ENCODE peak calls at places on chromosomes 5 and 9, in six cellular contexts. O is cardiac muscle cell; M is CD8-positive, alpha-beta memory T cell; I is esophagus squamous epithelium; G is right atrium auricular region; A is iPS DF 6.9. U is an unnamed sample. For H3K27me3 and H3K4me1, the result is how much of the 10 kb centered on the place peaks cover.

GRCh38 chr9:27227192-27227591 is 69.8 kb downstream of the EQTN start:
- DNase-seq in O (peak), M (no peak), I (no peak), G (no peak), A (no peak), U (no peak)

GRCh38 chr9:12666813-12667212 is 26.4 kb upstream of the TYRP1 start:
- DNase-seq in O (peak), M (no peak), I (no peak), G (no peak), A (peak), U (no peak)

GRCh38 chr9:1042466-1042865 is 7.7 kb upstream of the DMRT2 start:
- DNase-seq in O (peak), M (no peak), I (no peak), G (no peak), A (no peak), U (no peak)

GRCh38 chr5:94524841-94525697 is 93.3 kb downstream of the KIAA0825 start:
- DNase-seq in O (peak), M (peak), I (no peak), G (no peak), A (peak), U (no peak)

GRCh38 chr9:15999422-16000339 is 446.8 kb downstream of the CCDC171 start:
- DNase-seq in O (peak), M (no peak), I (no peak), G (no peak), A (no peak), U (no peak)

GRCh38 chr9:127586537-127586936 is 25.5 kb upstream of the STXBP1 start:
- DNase-seq in O (peak), M (peak), I (no peak), G (peak), A (no peak), U (peak)

GRCh38 chr5:32223972-32224608 is 50.0 kb upstream of the GOLPH3 start:
- DNase-seq in O (peak), M (no peak), I (no peak), G (no peak), A (no peak), U (no peak)

GRCh38 chr5:110269478-110270142 is 456.9 kb downstream of the TMEM232 start:
- DNase-seq in O (no peak), M (no peak), I (no peak), G (no peak), A (no peak), U (no peak)

GRCh38 chr5:116157902-116158301 is 73.1 kb downstream of the COMMD10 start:
- DNase-seq in O (no peak), M (no peak), I (no peak), G (no peak), A (no peak), U (no peak)

GRCh38 chr5:1005904-1006655 is 2.5 kb upstream of the NKD2 start:
- DNase-seq in O (no peak), M (no peak), I (no peak), G (peak), A (no peak), U (peak)

GRCh38 chr9:93134740-93135444 is 841 bp upstream of the NINJ1 start:
- DNase-seq in O (no peak), M (no peak), I (no peak), G (no peak), A (no peak), U (no peak)

GRCh38 chr9:26658476-26658875 is 234.1 kb downstream of the CAAP1 start:
- DNase-seq in O (no peak), M (no peak), I (no peak), G (no peak), A (no peak), U (no peak)

DNA sequence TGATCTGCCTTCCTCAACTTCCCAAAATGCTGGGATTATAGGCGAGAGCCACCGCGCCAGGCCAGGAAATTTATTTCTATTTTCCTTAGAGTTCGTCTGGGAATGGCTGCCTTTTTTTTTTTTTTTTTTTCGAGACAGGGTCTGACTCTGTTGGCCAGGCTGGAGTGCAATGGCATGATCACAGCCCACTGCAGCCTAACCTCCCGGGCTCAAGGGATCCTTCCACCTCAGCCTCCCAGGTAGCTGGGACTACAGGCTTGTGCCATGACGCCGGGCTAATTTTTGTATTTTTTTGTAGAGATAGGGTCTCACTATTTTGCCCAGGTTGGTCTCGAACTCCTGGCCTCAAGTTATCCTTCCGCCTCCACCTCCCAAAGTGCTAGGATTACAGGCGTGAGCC is 888 bp upstream of the LAMC3 start:
- DNase-seq in O (no peak), M (no peak), I (no peak), G (no peak), A (no peak), U (no peak)
- H3K27me3 ChIP-seq in O (under half), M (under half), I (under half), G (under half), A (under half), U (under half)

DNA sequence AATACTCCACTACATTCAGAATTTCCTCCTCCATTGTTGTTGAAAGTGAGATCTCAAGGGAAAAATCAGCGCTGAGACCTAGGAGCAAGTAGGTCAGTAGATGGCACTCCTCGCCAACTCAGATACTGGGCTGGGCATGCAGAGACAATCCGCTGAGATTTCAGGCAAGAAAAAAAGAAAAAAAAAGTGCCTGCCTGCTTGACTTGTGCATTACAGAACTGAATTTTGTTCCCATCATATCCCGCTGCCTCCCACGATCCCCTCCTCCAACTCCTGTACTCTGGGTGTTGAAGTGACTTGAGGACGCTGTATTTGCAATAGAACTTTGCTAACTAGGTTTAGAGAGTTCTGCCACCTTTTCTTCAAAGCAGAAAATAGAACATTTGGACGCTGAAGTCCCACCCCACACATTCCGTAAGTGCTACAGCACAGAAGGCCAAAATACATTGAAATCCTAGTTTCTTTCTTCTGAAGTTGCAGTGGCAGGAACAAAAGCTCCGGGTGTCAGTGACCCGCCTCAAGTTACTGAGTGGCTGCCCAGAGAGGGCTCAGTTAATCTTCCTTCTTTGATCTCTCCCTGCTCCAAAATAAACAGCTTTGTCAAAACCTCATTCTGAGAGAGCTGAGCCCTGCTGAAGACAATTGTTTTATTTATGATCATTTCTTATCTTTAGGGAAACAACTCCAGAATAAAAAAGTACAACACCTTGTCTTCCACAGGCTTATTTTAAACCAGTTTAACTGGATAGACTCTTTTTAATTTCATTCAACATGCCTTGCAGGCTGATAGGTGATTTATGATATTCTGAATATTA is 265.7 kb downstream of the MLLT3 start:
- DNase-seq in O (peak), M (peak), I (no peak), G (peak), A (peak), U (no peak)
- H3K4me3 ChIP-seq in O (peak), M (no peak), I (peak), G (no peak), A (no peak), U (no peak)

GRCh38 chr5:170283296-170283695 is 14.3 kb downstream of the LCP2 start:
- DNase-seq in O (no peak), M (no peak), I (no peak), G (no peak), A (no peak), U (no peak)
- H3K4me1 ChIP-seq in O (under half), M (half or more), I (under half), G (under half), A (under half), U (under half)

DNA sequence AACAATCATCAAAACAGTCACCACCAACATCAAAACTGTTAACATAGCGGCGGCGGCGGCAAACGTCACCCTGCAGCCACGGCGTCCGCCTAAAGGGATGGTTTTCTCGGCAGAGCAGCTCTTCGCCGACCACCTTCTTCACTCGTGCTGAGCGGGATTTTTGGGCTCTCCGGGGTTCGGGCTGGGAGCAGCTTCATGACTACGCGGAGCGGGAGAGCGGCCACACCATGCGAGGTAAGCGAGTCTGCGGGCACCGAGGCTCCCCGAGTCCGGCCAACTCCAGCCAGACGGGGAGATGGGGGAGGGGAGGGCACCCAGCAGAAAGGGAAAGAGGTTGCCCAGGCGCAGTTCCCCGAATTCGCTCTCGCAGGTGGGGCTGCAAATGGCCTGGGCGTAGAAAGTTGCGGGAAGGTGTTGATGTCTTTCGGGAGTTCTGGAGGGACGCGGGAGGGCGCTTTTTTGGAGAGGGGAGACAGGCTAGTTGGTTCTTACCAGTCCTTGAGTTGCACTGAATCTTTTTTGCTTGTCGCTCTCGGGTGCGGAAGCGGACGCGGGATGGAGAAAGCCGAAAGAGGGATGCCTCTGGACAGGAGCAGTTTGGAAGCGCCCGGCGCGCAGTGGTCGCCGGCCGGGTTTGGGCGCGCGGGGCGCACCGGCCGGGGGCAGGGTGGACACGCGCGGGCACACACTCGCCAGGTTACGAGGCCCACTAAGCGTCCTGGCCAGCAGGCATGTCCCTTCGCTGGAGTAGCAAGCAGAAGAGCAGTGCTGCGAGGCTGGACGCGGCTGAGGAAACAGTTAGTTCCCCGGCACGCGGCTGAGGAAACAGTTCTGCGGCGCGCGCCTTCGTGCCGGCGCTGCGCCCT is 848 bp downstream of the RORB start:
- DNase-seq in O (peak), M (peak), I (no peak), G (no peak), A (no peak), U (peak)
- H3K27me3 ChIP-seq in O (half or more), M (under half), I (under half), G (under half), A (under half), U (half or more)

GRCh38 chr9:122216138-122216797 is 12.5 kb downstream of the LHX6 start:
- DNase-seq in O (no peak), M (no peak), I (no peak), G (no peak), A (no peak), U (no peak)
- H3K4me3 ChIP-seq in O (no peak), M (no peak), I (no peak), G (no peak), A (peak), U (no peak)

GRCh38 chr5:143133721-143134120 is 269.8 kb downstream of the NR3C1 start:
- DNase-seq in O (peak), M (no peak), I (no peak), G (no peak), A (no peak), U (no peak)
- H3K4me1 ChIP-seq in O (under half), M (under half), I (under half), G (half or more), A (under half), U (under half)

GRCh38 chr9:114497727-114498382 is 7.4 kb downstream of the WHRN start:
- DNase-seq in O (no peak), M (no peak), I (no peak), G (no peak), A (no peak), U (no peak)
- H3K27me3 ChIP-seq in O (under half), M (under half), I (under half), G (under half), A (under half), U (under half)

U was measured in lower lobe of right lung.